ENCODE peak calls at places on chromosome 9, in nine cellular contexts. One of them, this sample, is unnamed.

GRCh38 chr9:134319306-134320194 is 6.7 kb upstream of the RXRA start:
- DNase-seq in A549: no peak
- DNase-seq in thoracic aorta: no peak
- DNase-seq in heart right ventricle: peak; percentile 10
- DNase-seq in occipital lobe: no peak
- DNase-seq in NCI-H1092 treated with DMSO at 0.1 percent for 48 hours: no peak
- DNase-seq in activated T-cell treated with anti-CD3 and anti-CD28 coated beads for 1 hour: no peak
- DNase-seq in SJSA1: no peak
- DNase-seq in Right ventricle myocardium inferior: peak; percentile 40
- DNase-seq in this sample: no peak

GRCh38 chr9:12448246-12448645 is 244.9 kb upstream of the TYRP1 start:
- DNase-seq in occipital lobe: no peak
- DNase-seq in heart right ventricle: no peak
- DNase-seq in SJSA1: no peak
- DNase-seq in thoracic aorta: no peak
- DNase-seq in activated T-cell treated with anti-CD3 and anti-CD28 coated beads for 1 hour: no peak
- DNase-seq in NCI-H1092 treated with DMSO at 0.1 percent for 48 hours: no peak
- DNase-seq in A549: no peak
- DNase-seq in Right ventricle myocardium inferior: no peak
- DNase-seq in this sample: no peak

GRCh38 chr9:137607141-137607857 is 1.8 kb downstream of the ARRDC1 start:
- DNase-seq in A549: no peak
- DNase-seq in heart right ventricle: no peak
- DNase-seq in SJSA1: no peak
- DNase-seq in NCI-H1092 treated with DMSO at 0.1 percent for 48 hours: no peak
- DNase-seq in thoracic aorta: no peak
- DNase-seq in occipital lobe: no peak
- DNase-seq in activated T-cell treated with anti-CD3 and anti-CD28 coated beads for 1 hour: no peak
- DNase-seq in Right ventricle myocardium inferior: peak; percentile 66
- DNase-seq in this sample: no peak

GRCh38 chr9:34732886-34733285 is 22.9 kb upstream of the CCL21 start:
- DNase-seq in heart right ventricle: no peak
- DNase-seq in SJSA1: no peak
- DNase-seq in activated T-cell treated with anti-CD3 and anti-CD28 coated beads for 1 hour: no peak
- DNase-seq in NCI-H1092 treated with DMSO at 0.1 percent for 48 hours: no peak
- DNase-seq in Right ventricle myocardium inferior: no peak
- DNase-seq in thoracic aorta: no peak
- DNase-seq in A549: no peak
- DNase-seq in occipital lobe: no peak
- DNase-seq in this sample: no peak

GRCh38 chr9:88746744-88747398 is 211.9 kb downstream of the NXNL2 start:
- DNase-seq in A549: no peak
- DNase-seq in SJSA1: no peak
- DNase-seq in Right ventricle myocardium inferior: no peak
- DNase-seq in occipital lobe: no peak
- DNase-seq in activated T-cell treated with anti-CD3 and anti-CD28 coated beads for 1 hour: no peak
- DNase-seq in thoracic aorta: no peak
- DNase-seq in heart right ventricle: no peak
- DNase-seq in NCI-H1092 treated with DMSO at 0.1 percent for 48 hours: no peak
- DNase-seq in this sample: no peak

GRCh38 chr9:134593286-134593685 is 48.3 kb upstream of the COL5A1 start:
- DNase-seq in SJSA1: no peak
- DNase-seq in Right ventricle myocardium inferior: no peak
- DNase-seq in thoracic aorta: no peak
- DNase-seq in occipital lobe: no peak
- DNase-seq in activated T-cell treated with anti-CD3 and anti-CD28 coated beads for 1 hour: no peak
- DNase-seq in NCI-H1092 treated with DMSO at 0.1 percent for 48 hours: no peak
- DNase-seq in heart right ventricle: no peak
- DNase-seq in A549: no peak
- DNase-seq in this sample: no peak

GRCh38 chr9:89532478-89532877 is 34.6 kb upstream of the SEMA4D start:
- DNase-seq in A549: no peak
- DNase-seq in activated T-cell treated with anti-CD3 and anti-CD28 coated beads for 1 hour: peak; percentile 24
- DNase-seq in occipital lobe: no peak
- DNase-seq in thoracic aorta: no peak
- DNase-seq in heart right ventricle: no peak
- DNase-seq in Right ventricle myocardium inferior: no peak
- DNase-seq in SJSA1: no peak
- DNase-seq in NCI-H1092 treated with DMSO at 0.1 percent for 48 hours: no peak
- DNase-seq in this sample: no peak

GRCh38 chr9:119873877-119874276 is 504.6 kb upstream of the BRINP1 start:
- DNase-seq in thoracic aorta: no peak
- DNase-seq in A549: no peak
- DNase-seq in SJSA1: no peak
- DNase-seq in NCI-H1092 treated with DMSO at 0.1 percent for 48 hours: no peak
- DNase-seq in heart right ventricle: no peak
- DNase-seq in activated T-cell treated with anti-CD3 and anti-CD28 coated beads for 1 hour: no peak
- DNase-seq in Right ventricle myocardium inferior: no peak
- DNase-seq in occipital lobe: no peak
- DNase-seq in this sample: no peak